ENCODE peak calls at places on chromosomes 5 and 9, in eight cellular contexts. E is H9; R is tibial nerve; I is progenitor cell of endocrine pancreas; M is ascending aorta; Z is heart left ventricle; B is CD8-positive, alpha-beta T cell; Q is RWPE1. A is an unnamed sample.

GRCh38 chr5:126837907-126838539 is 61.1 kb downstream of the LMNB1 start:
- DNase-seq in E (no peak), R (peak; percentile 40), I (no peak), M (no peak), Z (no peak), B (no peak), Q (no peak), A (no peak)

GRCh38 chr9:16532681-16533450 is 337.6 kb downstream of the BNC2 start:
- DNase-seq in E (no peak), R (no peak), I (no peak), M (no peak), Z (no peak), B (no peak), Q (peak; percentile 44), A (no peak)

GRCh38 chr9:136225748-136226679 is 19.6 kb downstream of the QSOX2 start:
- DNase-seq in E (peak; percentile 83), R (peak; percentile 39), I (peak; percentile 80), M (no peak), Z (no peak), B (peak; percentile 73), Q (peak; percentile 84), A (peak; percentile 81)

GRCh38 chr9:136671646-136672430 is 9.1 kb downstream of the EGFL7 start:
- DNase-seq in E (peak; percentile 57), R (peak; percentile 40), I (peak; percentile 62), M (no peak), Z (peak; percentile 50), B (no peak), Q (peak; percentile 72), A (peak; percentile 83)

GRCh38 chr9:131043097-131043496 is 34.1 kb downstream of the LAMC3 start:
- DNase-seq in E (no peak), R (no peak), I (no peak), M (no peak), Z (no peak), B (no peak), Q (no peak), A (no peak)

GRCh38 chr5:61280766-61281427 is 51.2 kb upstream of the ZSWIM6 start:
- DNase-seq in E (no peak), R (no peak), I (no peak), M (no peak), Z (peak; percentile 73), B (no peak), Q (peak; percentile 52), A (no peak)

GRCh38 chr9:101635473-101635872 is 40.7 kb upstream of the PPP3R2 start:
- DNase-seq in E (no peak), R (no peak), I (no peak), M (no peak), Z (no peak), B (no peak), Q (peak; percentile 15), A (no peak)

GRCh38 chr5:27129926-27130325 is 91.5 kb upstream of the CDH9 start:
- DNase-seq in E (no peak), R (no peak), I (no peak), M (no peak), Z (no peak), B (no peak), Q (no peak), A (no peak)

GRCh38 chr5:157607371-157608161 is 32.0 kb upstream of the ADAM19 start:
- DNase-seq in E (no peak), R (no peak), I (no peak), M (no peak), Z (no peak), B (peak; percentile 63), Q (peak; percentile 76), A (no peak)

GRCh38 chr9:134049772-134050588 is 17.8 kb downstream of the BRD3 start:
- DNase-seq in E (no peak), R (no peak), I (no peak), M (no peak), Z (peak; percentile 28), B (no peak), Q (no peak), A (no peak)

GRCh38 chr9:1922026-1922425 is 93.1 kb upstream of the SMARCA2 start:
- DNase-seq in E (peak; percentile 44), R (no peak), I (no peak), M (no peak), Z (no peak), B (no peak), Q (no peak), A (no peak)

GRCh38 chr5:36728697-36729543 is 122.5 kb downstream of the SLC1A3 start:
- DNase-seq in E (no peak), R (peak; percentile 15), I (no peak), M (no peak), Z (no peak), B (no peak), Q (peak; percentile 55), A (peak; percentile 32)

GRCh38 chr5:170757182-170757601 is 26.3 kb upstream of the GABRP start:
- DNase-seq in E (no peak), R (no peak), I (no peak), M (no peak), Z (no peak), B (no peak), Q (no peak), A (no peak)

GRCh38 chr5:145835839-145836222 is 689 bp upstream of the PRELID2 start:
- DNase-seq in E (no peak), R (no peak), I (no peak), M (no peak), Z (no peak), B (no peak), Q (no peak), A (no peak)

GRCh38 chr5:177260961-177261360 is 42.6 kb downstream of the RAB24 start:
- DNase-seq in E (no peak), R (no peak), I (no peak), M (no peak), Z (no peak), B (no peak), Q (no peak), A (no peak)

GRCh38 chr9:96495341-96495740 is 45.4 kb downstream of the HABP4 start:
- DNase-seq in E (no peak), R (no peak), I (no peak), M (no peak), Z (no peak), B (no peak), Q (no peak), A (no peak)

GRCh38 chr5:149268928-149269557 is 2.6 kb upstream of the AFAP1L1 start:
- DNase-seq in E (no peak), R (no peak), I (no peak), M (no peak), Z (no peak), B (no peak), Q (peak; percentile 79), A (no peak)

DNA sequence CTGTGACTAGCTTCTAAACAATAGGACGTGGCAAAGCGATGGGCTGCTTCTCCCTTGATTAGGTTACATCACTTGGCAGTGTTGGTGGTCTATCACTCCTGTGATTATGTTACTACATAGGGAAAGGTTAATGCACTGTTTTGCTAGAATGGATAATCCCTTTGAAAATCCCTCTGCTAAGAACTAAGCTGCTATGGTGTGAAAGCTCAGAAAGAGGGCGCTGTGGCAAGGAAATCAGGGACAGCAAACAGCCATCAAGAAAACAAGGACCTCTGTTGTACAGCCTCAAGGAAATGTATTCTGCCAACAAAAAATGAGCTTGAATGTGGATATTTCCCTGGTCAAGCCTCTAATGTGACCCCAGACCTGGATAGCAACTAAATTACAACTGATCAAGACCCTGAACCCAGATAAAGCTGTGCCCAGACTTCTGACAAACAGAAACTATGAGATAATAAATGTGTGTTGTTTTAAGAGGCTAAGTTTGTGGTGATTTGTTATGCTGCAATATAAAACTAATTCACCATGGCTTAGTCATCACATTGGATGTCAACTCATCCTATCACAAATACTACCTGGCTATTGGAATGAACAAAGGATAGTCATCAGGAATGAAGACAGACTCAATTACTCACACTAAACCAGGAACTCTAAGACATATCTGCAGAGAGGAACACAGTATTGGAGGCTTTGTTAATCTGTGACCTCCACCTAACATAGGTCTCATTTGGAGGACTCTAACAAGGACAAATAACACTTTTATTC is 1215.9 kb downstream of the EFNA5 start:
- DNase-seq in E (peak; percentile 52), R (no peak), I (no peak), M (no peak), Z (peak; percentile 25), B (no peak), Q (peak; percentile 73), A (peak; percentile 28)
- TF ChIP-seq CTCF in E (peak; percentile 81), R (no peak), I (peak; percentile 60), M (no peak), Z (peak; percentile 35), B (no peak), Q (no peak), A (peak; percentile 57)

GRCh38 chr5:142327111-142327842 is 2.5 kb upstream of the SPRY4 start:
- DNase-seq in E (peak; percentile 52), R (no peak), I (no peak), M (no peak), Z (peak; percentile 37), B (no peak), Q (peak; percentile 65), A (no peak)
- TF ChIP-seq CTCF in E (no peak), R (no peak), I (no peak), M (no peak), Z (peak; percentile 18), B (no peak), Q (no peak), A (no peak)

GRCh38 chr9:27569406-27569805 is 3.9 kb downstream of the C9orf72 start:
- DNase-seq in E (no peak), R (no peak), I (no peak), M (no peak), Z (no peak), B (no peak), Q (no peak), A (no peak)

GRCh38 chr9:27572036-27572435 is 1.2 kb downstream of the C9orf72 start:
- DNase-seq in E (no peak), R (no peak), I (no peak), M (no peak), Z (no peak), B (no peak), Q (no peak), A (no peak)

GRCh38 chr9:27572566-27572917 is 739 bp downstream of the C9orf72 start:
- DNase-seq in E (no peak), R (peak; percentile 55), I (no peak), M (peak; percentile 43), Z (peak; percentile 58), B (no peak), Q (peak; percentile 37), A (peak; percentile 12)

GRCh38 chr9:27572918-27573698 is at the start of gene C9orf72:
- DNase-seq in E (no peak), R (peak; percentile 12), I (peak; percentile 49), M (no peak), Z (peak; percentile 74), B (peak; percentile 92), Q (peak; percentile 89), A (peak; percentile 84)

GRCh38 chr9:27573699-27574265 is 501 bp upstream of the C9orf72 start:
- DNase-seq in E (peak; percentile 99), R (peak; percentile 99), I (peak; percentile 80), M (peak; percentile 97), Z (peak; percentile 97), B (peak; percentile 93), Q (peak; percentile 96), A (peak; percentile 86)
- TF ChIP-seq CTCF in E (no peak), R (no peak), I (no peak), M (no peak), Z (no peak), B (no peak), Q (no peak), A (no peak)

DNA sequence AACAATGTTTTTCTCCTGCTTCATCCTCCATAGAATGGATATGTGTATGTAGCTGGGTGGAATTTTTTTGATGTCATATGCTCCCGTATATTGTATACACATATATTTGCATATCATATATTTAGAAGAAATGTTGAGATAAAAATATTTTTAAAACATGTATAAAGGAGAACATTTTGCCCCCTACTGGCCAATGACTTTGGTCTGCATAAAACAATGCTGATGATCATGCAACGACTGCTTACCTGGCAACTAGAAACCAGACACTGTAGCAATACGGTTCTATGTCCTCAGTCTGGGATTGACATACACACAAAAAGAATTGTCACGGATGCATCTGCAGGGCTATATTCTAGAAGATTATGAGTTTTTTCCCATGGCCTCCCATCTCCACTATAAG is 503.6 kb downstream of the ELAVL2 start:
- DNase-seq in E (no peak), R (no peak), I (no peak), M (no peak), Z (no peak), B (no peak), Q (peak; percentile 1), A (no peak)
- TF ChIP-seq CTCF in E (peak; percentile 57), R (no peak), I (peak; percentile 57), M (no peak), Z (no peak), B (no peak), Q (no peak), A (peak; percentile 24)